ENCODE peak calls at places on chromosomes 13 and 19, in six cellular contexts. M is body of pancreas, T is endodermal cell, F is IMR-90, U is AG09309, X is pancreas. S is an unnamed sample.
A peak's percentile ranks its signal among the peaks of the same experiment; 100 is the strongest.

GRCh38 chr19:1575323-1576241 is 7.5 kb upstream of the MEX3D start:
- DNase-seq in M (no peak), T (no peak), F (no peak), U (no peak), X (no peak), S (no peak)

GRCh38 chr19:2037676-2038255 is 13.3 kb downstream of the MKNK2 start:
- DNase-seq in M (no peak), T (no peak), F (no peak), U (no peak), X (no peak), S (peak; percentile 16)

GRCh38 chr19:55249841-55250240 is 9.0 kb downstream of the PPP6R1 start:
- DNase-seq in M (no peak), T (no peak), F (no peak), U (no peak), X (no peak), S (no peak)

GRCh38 chr13:33072759-33073158 is 56.5 kb downstream of the KL start:
- DNase-seq in M (no peak), T (no peak), F (no peak), U (no peak), X (no peak), S (no peak)

GRCh38 chr19:42965204-42965603 is 28.2 kb upstream of the PSG7 start:
- DNase-seq in M (no peak), T (no peak), F (peak; percentile 87), U (peak; percentile 17), X (no peak), S (no peak)

GRCh38 chr19:31185261-31185660 is 164.0 kb downstream of the TSHZ3 start:
- DNase-seq in M (no peak), T (peak; percentile 52), F (no peak), U (no peak), X (no peak), S (no peak)

GRCh38 chr13:28346136-28346535 is 148.8 kb downstream of the FLT1 start:
- DNase-seq in M (no peak), T (no peak), F (peak; percentile 38), U (no peak), X (no peak), S (no peak)

GRCh38 chr13:102255409-102255808 is 146.4 kb downstream of the FGF14 start:
- DNase-seq in M (no peak), T (no peak), F (no peak), U (no peak), X (no peak), S (no peak)

GRCh38 chr19:16386619-16387240 is 62.1 kb downstream of the KLF2 start:
- DNase-seq in M (peak; percentile 46), T (peak; percentile 85), F (peak; percentile 69), U (peak; percentile 18), X (no peak), S (peak; percentile 33)

GRCh38 chr19:8306235-8307054 is 1.7 kb downstream of the CD320 start:
- DNase-seq in M (peak; percentile 1), T (no peak), F (no peak), U (no peak), X (peak; percentile 44), S (no peak)

GRCh38 chr19:38993271-38993670 is 17.7 kb upstream of the FBXO17 start:
- DNase-seq in M (no peak), T (no peak), F (peak; percentile 74), U (no peak), X (no peak), S (no peak)

GRCh38 chr19:27776020-27776419 is 1436.9 kb downstream of the UQCRFS1 start:
- DNase-seq in M (no peak), T (peak; percentile 81), F (peak; percentile 31), U (no peak), X (no peak), S (no peak)

GRCh38 chr13:31334547-31334946 is 134.8 kb downstream of the B3GLCT start:
- DNase-seq in M (no peak), T (no peak), F (no peak), U (no peak), X (no peak), S (no peak)

GRCh38 chr13:99743079-99743478 is 228.5 kb downstream of the ZIC5 start:
- DNase-seq in M (no peak), T (no peak), F (no peak), U (no peak), X (no peak), S (no peak)

GRCh38 chr19:47225746-47226425 is 5.1 kb downstream of the BBC3 start:
- DNase-seq in M (peak; percentile 89), T (peak; percentile 96), F (peak; percentile 84), U (no peak), X (peak; percentile 98), S (peak; percentile 89)

GRCh38 chr13:36360863-36361262 is 14.7 kb upstream of the SPART start:
- DNase-seq in M (no peak), T (no peak), F (no peak), U (no peak), X (no peak), S (no peak)

GRCh38 chr13:112735791-112736190 is 46.0 kb downstream of the ATP11A start:
- DNase-seq in M (no peak), T (no peak), F (no peak), U (no peak), X (no peak), S (no peak)

GRCh38 chr19:30675086-30675485 is 302.9 kb downstream of the ZNF536 start:
- DNase-seq in M (no peak), T (peak; percentile 13), F (no peak), U (no peak), X (no peak), S (no peak)

GRCh38 chr13:77460195-77460594 is 75.3 kb upstream of the SCEL start:
- DNase-seq in M (peak; percentile 62), T (no peak), F (no peak), U (no peak), X (no peak), S (peak; percentile 39)

GRCh38 chr13:106689906-106690305 is 122.0 kb upstream of the ARGLU1 start:
- DNase-seq in M (no peak), T (no peak), F (no peak), U (no peak), X (no peak), S (no peak)

GRCh38 chr13:106690779-106691178 is 122.8 kb upstream of the ARGLU1 start:
- DNase-seq in M (no peak), T (no peak), F (no peak), U (no peak), X (no peak), S (no peak)

GRCh38 chr13:106691251-106691650 is 123.3 kb upstream of the ARGLU1 start:
- DNase-seq in M (no peak), T (no peak), F (no peak), U (no peak), X (no peak), S (no peak)

GRCh38 chr13:106688940-106689339 is 121.0 kb upstream of the ARGLU1 start:
- DNase-seq in M (no peak), T (no peak), F (no peak), U (no peak), X (no peak), S (no peak)

DNA sequence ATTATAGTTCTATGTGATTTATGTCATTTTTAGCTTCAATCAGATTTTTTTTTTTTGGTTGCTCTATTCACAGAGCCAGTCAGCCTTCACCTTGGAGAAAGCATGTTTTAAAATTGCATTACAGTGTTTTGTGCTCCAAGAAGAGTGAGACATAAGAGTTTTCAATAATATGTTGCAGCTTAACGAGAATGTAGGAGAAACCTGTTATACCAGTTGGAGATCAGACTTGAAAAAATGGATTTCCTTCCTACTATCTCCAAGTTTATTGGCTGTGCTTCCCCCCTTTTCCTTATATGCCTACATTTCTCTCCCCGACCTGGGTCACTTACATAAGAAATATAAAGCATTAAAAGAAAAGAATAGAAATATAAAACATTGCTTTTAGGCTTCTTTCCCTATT is 123.9 kb upstream of the ARGLU1 start:
- DNase-seq in M (no peak), T (no peak), F (no peak), U (no peak), X (no peak), S (no peak)
- TF ChIP-seq CTCF in M (no peak), T (no peak), F (no peak), U (no peak), X (no peak), S (no peak)

GRCh38 chr19:49422407-49423277 is 599 bp downstream of the PTH2 start:
- DNase-seq in M (peak; percentile 26), T (peak; percentile 93), F (peak; percentile 17), U (no peak), X (peak; percentile 73), S (peak; percentile 38)
- TF ChIP-seq CTCF in M (peak; percentile 39), T (peak; percentile 79), F (peak; percentile 35), U (peak; percentile 22), X (peak; percentile 18), S (peak; percentile 63)

GRCh38 chr19:58474997-58475713 is 997 bp upstream of the ZNF446 start:
- DNase-seq in M (no peak), T (no peak), F (no peak), U (no peak), X (no peak), S (no peak)

GRCh38 chr19:58476498-58477015 is 405 bp downstream of the ZNF446 start:
- DNase-seq in M (no peak), T (no peak), F (no peak), U (no peak), X (no peak), S (no peak)

GRCh38 chr19:58477130-58477529 is 978 bp downstream of the ZNF446 start:
- DNase-seq in M (no peak), T (no peak), F (no peak), U (no peak), X (no peak), S (no peak)

GRCh38 chr19:58474291-58474996 is 1.7 kb upstream of the ZNF446 start:
- DNase-seq in M (no peak), T (no peak), F (peak; percentile 87), U (no peak), X (no peak), S (no peak)

DNA sequence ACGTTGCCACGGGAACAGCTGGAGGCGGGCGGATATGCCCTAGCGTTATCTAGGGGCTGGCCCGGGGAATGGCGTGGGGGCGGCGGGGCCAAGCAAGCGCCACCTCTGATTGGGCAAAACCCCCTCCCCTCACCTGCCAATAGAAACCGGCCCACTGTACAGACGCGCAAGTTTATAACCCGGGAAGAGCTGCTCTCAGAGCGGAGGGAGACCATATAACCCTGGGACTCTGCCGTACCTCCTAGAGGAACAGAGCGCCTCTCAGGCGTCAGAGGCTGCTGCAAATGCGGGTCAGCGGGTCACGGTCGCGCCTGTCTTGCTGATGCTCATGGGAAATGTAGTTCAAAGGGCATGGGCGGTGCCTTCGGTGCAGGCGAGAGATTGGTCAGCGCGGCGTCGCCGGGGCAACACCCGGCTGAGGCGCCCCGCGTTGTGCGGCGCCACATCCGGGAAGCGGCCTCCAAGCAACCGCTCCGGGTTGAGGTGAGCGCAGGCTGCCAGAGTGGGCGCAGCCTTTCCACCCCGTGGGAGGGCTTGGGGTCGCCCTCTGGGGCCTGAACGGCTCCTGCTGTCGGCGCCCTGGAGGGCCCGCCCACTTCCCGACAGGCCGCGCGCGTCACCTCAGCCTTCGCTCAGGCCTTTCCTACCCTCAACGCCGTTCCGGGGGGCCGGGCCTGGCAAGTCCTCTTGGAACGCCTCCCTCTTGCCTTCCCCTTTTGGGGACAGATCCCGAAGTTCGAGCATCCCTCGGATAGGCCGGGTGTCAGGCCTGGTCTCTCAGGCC is at the start of gene ZNF446:
- DNase-seq in M (peak; percentile 98), T (peak; percentile 98), F (peak; percentile 94), U (peak; percentile 84), X (peak; percentile 92), S (peak; percentile 97)
- TF ChIP-seq CTCF in M (peak; percentile 7), T (no peak), F (no peak), U (no peak), X (no peak), S (no peak)

DNA sequence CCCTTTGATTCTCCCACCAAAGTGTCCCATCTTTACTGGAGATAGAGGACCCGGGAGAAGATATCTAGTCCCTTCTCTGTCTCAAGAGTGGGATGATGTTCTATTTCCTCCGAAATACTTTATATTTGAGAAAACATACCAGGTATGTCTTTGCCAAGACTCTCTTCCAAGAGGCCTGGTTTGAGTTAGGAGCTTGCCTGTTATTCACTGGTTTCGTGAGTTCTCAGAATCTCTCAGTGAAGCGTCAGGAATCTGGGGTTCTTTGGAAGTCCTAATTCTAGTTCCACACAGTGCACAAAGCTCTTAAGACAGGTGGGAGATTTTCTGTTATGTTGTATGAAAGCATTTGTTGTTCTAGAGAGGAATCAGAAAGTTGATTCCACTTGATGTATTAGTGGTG is 182.0 kb downstream of the DNAJC15 start:
- DNase-seq in M (no peak), T (no peak), F (no peak), U (no peak), X (no peak), S (no peak)
- TF ChIP-seq CTCF in M (no peak), T (no peak), F (no peak), U (no peak), X (no peak), S (no peak)